ENCODE peak calls at places on chromosomes 7 and 10, in four cellular contexts. O, U, V and Z are unnamed samples.

GRCh38 chr7:98994046-98994944 is 116.0 kb downstream of the TRRAP start:
- DNase-seq in V (no peak), O (no peak), U (no peak), Z (no peak)

GRCh38 chr7:44678468-44679179 is 70.0 kb upstream of the ZMIZ2 start:
- DNase-seq in U (no peak), V (no peak), O (no peak), Z (no peak)

GRCh38 chr7:79272066-79272669 is 181.3 kb downstream of the MAGI2 start:
- DNase-seq in O (peak; percentile 74), U (no peak), V (no peak), Z (no peak)

GRCh38 chr7:136502162-136502561 is 366.3 kb upstream of the CHRM2 start:
- DNase-seq in V (no peak), U (no peak), O (no peak), Z (no peak)

GRCh38 chr7:150322114-150322832 is 882 bp upstream of the LRRC61 start:
- DNase-seq in O (peak; percentile 48), U (peak; percentile 79), V (no peak), Z (no peak)

GRCh38 chr7:28802450-28802849 is 155.7 kb downstream of the TRIL start:
- DNase-seq in O (no peak), U (no peak), V (no peak), Z (no peak)

GRCh38 chr7:80637453-80637852 is 989 bp upstream of the CD36 start:
- DNase-seq in U (no peak), O (no peak), V (no peak), Z (no peak)

GRCh38 chr7:24812313-24812945 is 55.2 kb upstream of the GSDME start:
- DNase-seq in U (peak; percentile 62), O (peak; percentile 55), V (no peak), Z (peak; percentile 66)

GRCh38 chr10:79488870-79489269 is 23.5 kb upstream of the EIF5AL1 start:
- DNase-seq in O (no peak), U (no peak), V (no peak), Z (no peak)

GRCh38 chr7:39911167-39911566 is 38.9 kb upstream of the CDK13 start:
- DNase-seq in U (no peak), V (no peak), O (no peak), Z (no peak)

GRCh38 chr7:127885843-127886242 is 145.4 kb downstream of the LRRC4 start:
- DNase-seq in O (no peak), V (no peak), U (no peak), Z (no peak)

GRCh38 chr7:1978656-1979590 is 253.8 kb downstream of the MAD1L1 start:
- DNase-seq in O (no peak), U (no peak), V (no peak), Z (no peak)

GRCh38 chr7:21450876-21451275 is 23.0 kb downstream of the SP4 start:
- DNase-seq in V (no peak), U (no peak), O (no peak), Z (no peak)

GRCh38 chr7:38822556-38822955 is 86.4 kb downstream of the VPS41 start:
- DNase-seq in U (no peak), O (no peak), V (no peak), Z (no peak)

GRCh38 chr7:92722541-92722940 is 113.8 kb downstream of the CDK6 start:
- DNase-seq in O (no peak), U (no peak), V (no peak), Z (no peak)

GRCh38 chr7:26365077-26365896 is 73.6 kb downstream of the SNX10 start:
- DNase-seq in O (peak; percentile 73), U (peak; percentile 39), V (peak; percentile 58), Z (peak; percentile 69)

GRCh38 chr7:45073843-45074737 is 14.7 kb downstream of the NACAD start:
- DNase-seq in V (no peak), O (no peak), U (no peak), Z (no peak)

GRCh38 chr10:89548673-89549072 is 13.3 kb upstream of the SLC16A12 start:
- DNase-seq in U (no peak), V (no peak), O (no peak), Z (no peak)

GRCh38 chr7:136874393-136875032 is 6.1 kb downstream of the CHRM2 start:
- DNase-seq in O (no peak), V (no peak), U (no peak), Z (peak; percentile 10)

GRCh38 chr7:31735991-31736982 is 49.3 kb downstream of the PPP1R17 start:
- DNase-seq in O (peak; percentile 68), U (peak; percentile 39), V (no peak), Z (peak; percentile 41)

GRCh38 chr7:97024209-97025129 is at the start of gene DLX5:
- DNase-seq in V (no peak), O (no peak), U (no peak), Z (no peak)

GRCh38 chr10:5557040-5557721 is 32.4 kb downstream of the CALML3 start:
- DNase-seq in V (no peak), U (peak; percentile 12), O (no peak), Z (no peak)